ENCODE peak calls at places on chromosome 19, in eight cellular contexts. K is uterus; M is neuronal stem cell; I is stimulated activated CD4-positive, alpha-beta T cell treated with anti-CD3 and anti-CD28 coated beads, Interleukin-1b, Interleukin-23, amount 100 ng/mL, for 1 hour; L is ureter; A is upper lobe of left lung; C is retina; N is stimulated activated CD8-positive, alpha-beta memory T cell treated with anti-CD3 and anti-CD28 coated beads, Interleukin-15, amount 100 ng/mL, for 1 hour. B is an unnamed sample.

GRCh38 chr19:38514812-38515633 is 81.5 kb downstream of the RYR1 start:
- DNase-seq in C (peak), A (peak), I (peak), N (peak), L (peak), M (peak), K (peak), B (peak)

GRCh38 chr19:5113101-5113557 is 144.2 kb downstream of the KDM4B start:
- DNase-seq in N (no peak), A (no peak), I (no peak), M (no peak), C (no peak), L (no peak), K (no peak), B (peak)

GRCh38 chr19:28968721-28969120 is 244.2 kb downstream of the UQCRFS1 start:
- DNase-seq in C (no peak), N (no peak), L (no peak), M (no peak), K (no peak), I (no peak), A (no peak), B (no peak)

GRCh38 chr19:2488942-2489731 is 13.2 kb downstream of the GADD45B start:
- DNase-seq in A (peak), L (no peak), K (no peak), C (peak), M (no peak), I (no peak), N (no peak), B (peak)

GRCh38 chr19:4694211-4694987 is 24.3 kb upstream of the MYDGF start:
- DNase-seq in C (no peak), N (no peak), I (no peak), K (peak), A (no peak), L (no peak), M (no peak), B (no peak)

GRCh38 chr19:14475251-14476073 is at the start of gene PTGER1:
- DNase-seq in M (no peak), K (no peak), C (peak), A (no peak), I (no peak), N (no peak), L (no peak), B (peak)

GRCh38 chr19:38389101-38389925 is 816 bp downstream of the SPRED3 start:
- DNase-seq in L (no peak), A (no peak), N (no peak), K (no peak), M (peak), C (peak), I (no peak), B (peak)

GRCh38 chr19:42153606-42154405 is 21.6 kb upstream of the POU2F2 start:
- DNase-seq in I (no peak), A (no peak), K (no peak), M (no peak), N (no peak), C (peak), L (no peak), B (no peak)

GRCh38 chr19:54305141-54305540 is 7.8 kb downstream of the LILRA5 start:
- DNase-seq in M (no peak), I (no peak), A (no peak), N (no peak), L (no peak), C (no peak), K (no peak), B (no peak)

GRCh38 chr19:18171605-18172327 is 1.8 kb upstream of the IFI30 start:
- DNase-seq in I (no peak), C (no peak), A (no peak), K (no peak), L (no peak), N (no peak), M (no peak), B (no peak)

GRCh38 chr19:46137915-46138473 is 10.0 kb upstream of the IGFL2 start:
- DNase-seq in A (no peak), N (no peak), I (no peak), C (no peak), M (no peak), L (no peak), K (no peak), B (no peak)

GRCh38 chr19:33434886-33435705 is 61.6 kb downstream of the CEBPG start:
- DNase-seq in A (no peak), C (peak), M (no peak), I (no peak), L (no peak), N (no peak), K (no peak), B (peak)

GRCh38 chr19:35178701-35179100 is 24.2 kb downstream of the FXYD5 start:
- DNase-seq in L (no peak), A (no peak), I (no peak), C (no peak), M (no peak), N (no peak), K (peak), B (no peak)

GRCh38 chr19:1864480-1865171 is 1.2 kb upstream of the KLF16 start:
- DNase-seq in M (peak), I (no peak), C (peak), N (no peak), K (no peak), A (peak), L (no peak), B (peak)

GRCh38 chr19:47122359-47123335 is 8.0 kb upstream of the SAE1 start:
- DNase-seq in N (no peak), L (no peak), A (no peak), C (no peak), M (no peak), I (no peak), K (no peak), B (no peak)

GRCh38 chr19:16394681-16395375 is 70.2 kb downstream of the KLF2 start:
- DNase-seq in M (no peak), L (no peak), K (no peak), A (no peak), I (no peak), C (no peak), N (no peak), B (no peak)

GRCh38 chr19:40383668-40384248 is 6.2 kb downstream of the HIPK4 start:
- DNase-seq in L (no peak), C (no peak), M (no peak), I (no peak), A (no peak), K (no peak), N (no peak), B (no peak)

B was measured in glutamatergic neuron.